ENCODE peak calls at places on chromosomes 6 and 20, in five cellular contexts. W is heart left ventricle, J is fibroblast of lung, V is aorta, E is uterus. Y is an unnamed sample.

GRCh38 chr6:100283288-100283687 is 181.4 kb downstream of the SIM1 start:
- DNase-seq in J (peak), V (no peak), W (no peak), E (no peak), Y (no peak)

GRCh38 chr6:73519943-73520687 is 717 bp downstream of the EEF1A1 start:
- DNase-seq in V (peak), W (peak), J (peak), E (peak), Y (peak)

GRCh38 chr6:170152989-170153388 is 137.9 kb downstream of the DLL1 start:
- DNase-seq in V (no peak), E (no peak), J (no peak), W (peak), Y (no peak)

GRCh38 chr6:111265842-111266241 is 178.5 kb downstream of the SLC16A10 start:
- DNase-seq in W (no peak), J (no peak), V (no peak), E (no peak), Y (no peak)

GRCh38 chr6:36280467-36280866 is 10.6 kb downstream of the PNPLA1 start:
- DNase-seq in V (no peak), J (no peak), E (no peak), W (no peak), Y (no peak)

GRCh38 chr6:20319520-20320357 is 81.9 kb upstream of the E2F3 start:
- DNase-seq in V (no peak), J (no peak), W (peak), E (no peak), Y (no peak)

GRCh38 chr6:19921821-19922220 is 84.7 kb downstream of the ID4 start:
- DNase-seq in V (no peak), J (no peak), W (no peak), E (no peak), Y (no peak)

GRCh38 chr6:71444222-71444621 is 155.6 kb downstream of the OGFRL1 start:
- DNase-seq in E (no peak), J (no peak), W (no peak), V (no peak), Y (no peak)

GRCh38 chr6:29905286-29905685 is 37.0 kb upstream of the HLA-A start:
- DNase-seq in V (no peak), J (no peak), W (no peak), E (no peak), Y (no peak)

DNA sequence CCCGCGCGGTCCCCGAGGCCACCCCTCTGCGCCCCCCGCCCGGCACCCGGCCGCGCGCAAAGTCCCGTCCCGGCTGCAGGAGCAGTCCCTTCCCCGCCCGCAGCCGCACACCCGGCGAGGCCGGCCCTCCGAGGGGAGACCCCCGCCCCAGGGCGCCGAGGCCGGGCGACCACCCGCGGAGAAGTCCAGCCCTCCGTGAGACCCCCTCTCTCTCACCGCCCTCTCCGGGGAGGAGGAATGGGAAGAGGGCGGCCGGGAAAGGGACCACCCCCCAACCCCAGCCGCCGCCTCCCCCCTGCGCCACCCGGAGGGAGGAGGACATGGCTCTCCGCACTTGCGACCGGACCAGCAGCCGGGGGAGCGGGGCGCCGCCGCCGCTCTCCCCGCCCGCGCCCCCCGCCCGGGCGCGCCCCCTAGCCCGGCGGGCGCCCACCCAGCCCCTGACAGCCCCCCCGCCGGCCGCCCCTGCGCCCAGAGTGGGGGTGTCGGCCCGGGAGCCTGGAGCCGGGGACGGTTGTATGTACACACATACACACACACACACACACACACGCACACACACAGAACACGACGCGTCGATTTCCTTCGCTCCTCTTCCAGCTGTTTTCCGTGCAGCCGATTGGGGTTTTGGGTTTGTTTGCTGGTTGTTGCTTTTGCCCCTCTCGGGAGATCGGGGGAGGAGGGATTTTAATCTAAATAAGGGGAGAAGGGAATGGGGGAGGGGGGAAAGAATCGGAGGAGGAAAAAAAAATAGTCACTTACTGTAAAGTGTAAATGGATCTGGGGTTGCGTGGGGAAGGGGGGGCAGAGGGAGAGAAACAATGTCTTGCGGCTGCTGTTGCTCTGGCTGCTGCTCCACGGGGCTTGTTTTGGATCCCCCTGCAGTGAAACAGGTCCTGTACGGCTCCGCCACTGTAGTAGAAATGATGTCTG is at the start of gene ATXN1:
- DNase-seq in E (peak), J (no peak), W (peak), V (peak), Y (no peak)
- H3K27ac ChIP-seq in E (peak), J (peak), W (peak), V (peak), Y (peak)

DNA sequence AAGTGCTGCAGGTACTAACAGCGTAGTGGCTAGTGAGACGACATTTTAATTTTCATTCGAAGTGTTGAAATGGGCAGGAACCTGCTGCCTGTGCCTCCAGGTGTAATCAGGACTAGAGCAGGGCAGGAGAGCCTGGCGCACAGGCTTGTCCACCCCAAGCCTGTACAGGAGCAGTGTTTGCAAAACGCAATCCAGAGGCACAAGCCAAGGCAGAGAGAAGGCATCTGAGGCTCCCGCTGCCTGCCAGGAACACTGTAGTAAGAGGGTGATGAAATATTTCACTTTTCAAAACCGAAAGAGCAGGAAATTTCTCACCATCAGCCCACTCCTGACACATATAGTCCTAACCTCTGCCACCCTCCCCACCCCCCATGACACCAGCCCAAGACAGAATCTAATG is 132.5 kb downstream of the RTN4IP1 start:
- DNase-seq in W (no peak), E (no peak), J (no peak), V (no peak), Y (no peak)
- H3K27ac ChIP-seq in W (no peak), E (no peak), J (no peak), V (no peak), Y (no peak)

DNA sequence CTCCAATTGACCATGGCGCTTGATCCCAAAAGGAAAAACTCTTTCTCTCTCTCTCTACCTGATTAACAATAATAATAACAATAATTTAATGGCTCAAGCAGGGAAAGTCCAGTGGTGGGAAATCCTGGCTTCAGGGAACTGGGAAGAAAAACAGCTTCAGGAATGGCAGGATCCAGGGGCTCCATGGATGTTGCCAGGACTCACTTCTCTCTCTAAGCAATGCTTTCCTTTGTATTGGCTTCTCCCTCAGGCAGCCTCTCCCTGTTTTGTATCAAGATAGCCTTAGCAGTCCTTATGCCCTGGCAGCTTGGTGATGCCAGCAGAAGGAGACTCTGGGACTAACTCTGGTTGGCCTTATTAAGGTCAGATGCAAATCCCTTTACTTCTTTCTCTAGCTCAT is 13.5 kb upstream of the PTGIS start:
- DNase-seq in W (no peak), J (no peak), E (no peak), V (no peak), Y (no peak)
- H3K27ac ChIP-seq in W (no peak), J (no peak), E (peak), V (peak), Y (no peak)

DNA sequence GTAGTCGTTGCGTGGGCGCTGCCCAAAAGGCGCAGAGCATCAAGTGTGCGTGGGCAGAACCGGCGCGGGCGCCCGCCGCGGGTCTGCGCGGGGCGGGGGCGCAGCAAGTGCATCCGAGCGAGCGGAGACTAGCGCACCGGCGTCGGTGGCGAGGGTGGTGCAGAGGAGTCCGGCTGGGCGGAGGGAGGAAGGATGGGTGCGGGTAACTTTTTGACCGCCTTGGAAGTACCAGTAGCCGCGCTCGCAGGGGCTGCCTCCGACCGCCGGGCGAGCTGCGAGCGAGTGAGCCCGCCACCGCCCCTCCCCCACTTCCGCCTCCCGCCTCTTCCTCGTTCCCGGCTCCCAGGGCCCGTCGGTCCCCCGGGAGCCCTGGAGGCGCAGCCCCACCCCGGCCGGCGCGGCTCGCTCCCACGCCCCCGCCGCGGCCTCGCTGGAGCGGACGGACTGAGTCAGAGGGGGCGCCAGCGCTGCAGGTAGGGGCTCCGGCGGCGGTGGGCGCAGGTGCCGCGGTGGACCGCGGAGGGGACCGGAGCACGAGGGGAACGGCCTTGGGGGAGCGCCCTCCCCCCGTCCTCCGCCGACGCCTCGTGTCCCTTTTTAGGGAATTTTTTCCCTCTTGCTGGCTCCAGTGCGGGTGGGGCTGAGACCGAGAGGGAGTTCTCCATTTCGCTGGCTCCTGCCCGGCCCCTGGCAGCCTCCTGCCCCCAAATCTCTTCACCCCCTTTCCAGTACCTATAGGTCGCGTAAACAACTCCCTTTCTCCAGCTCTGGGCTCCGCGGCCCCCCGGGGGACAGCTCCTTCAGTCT is 1.6 kb upstream of the DBNDD2 start:
- DNase-seq in W (peak), V (peak), J (no peak), E (peak), Y (peak)
- H3K27ac ChIP-seq in W (peak), V (peak), J (peak), E (peak), Y (peak)